ENCODE peak calls at places on chromosomes 6 and 20, in nine cellular contexts. M is PC-3, P is GM23248, I is hepatocyte, O is OCI-LY7, R is GM23338, J is MM.1S, Y is SK-N-SH, N is neural progenitor cell. H is an unnamed sample.

GRCh38 chr20:49344975-49345374 is 67.1 kb upstream of the ZNFX1 start:
- DNase-seq in M (peak), P (peak), I (peak), O (no peak), R (no peak), J (no peak), Y (peak), N (no peak), H (no peak)

GRCh38 chr6:124881898-124882579 is 80.2 kb upstream of the RNF217 start:
- DNase-seq in M (peak), P (peak), I (no peak), O (no peak), R (peak), J (no peak), Y (no peak), N (peak), H (no peak)

GRCh38 chr6:21201181-21201580 is 392.4 kb upstream of the SOX4 start:
- DNase-seq in M (no peak), P (no peak), I (no peak), O (no peak), R (no peak), J (no peak), Y (peak), N (no peak), H (no peak)

GRCh38 chr6:79152269-79152737 is 74.2 kb upstream of the PHIP start:
- DNase-seq in M (peak), P (no peak), I (peak), O (no peak), R (peak), J (no peak), Y (no peak), N (peak), H (no peak)

GRCh38 chr20:57467742-57468141 is 57.2 kb downstream of the CTCFL start:
- DNase-seq in M (no peak), P (no peak), I (no peak), O (no peak), R (peak), J (no peak), Y (no peak), N (peak), H (no peak)

GRCh38 chr6:45886776-45887175 is 128.9 kb downstream of the CLIC5 start:
- DNase-seq in M (no peak), P (no peak), I (no peak), O (no peak), R (peak), J (no peak), Y (no peak), N (no peak), H (no peak)

GRCh38 chr6:166334878-166335277 is 7.5 kb downstream of the SFT2D1 start:
- DNase-seq in M (no peak), P (no peak), I (no peak), O (no peak), R (no peak), J (no peak), Y (no peak), N (no peak), H (no peak)

GRCh38 chr6:123105561-123105960 is 109.5 kb downstream of the CLVS2 start:
- DNase-seq in M (no peak), P (no peak), I (no peak), O (no peak), R (no peak), J (no peak), Y (no peak), N (no peak), H (no peak)

GRCh38 chr6:48101277-48101676 is 9.7 kb downstream of the PTCHD4 start:
- DNase-seq in M (peak), P (peak), I (no peak), O (no peak), R (no peak), J (no peak), Y (no peak), N (no peak), H (no peak)

GRCh38 chr6:5580736-5581568 is 319.6 kb downstream of the FARS2 start:
- DNase-seq in M (no peak), P (no peak), I (no peak), O (peak), R (no peak), J (no peak), Y (no peak), N (no peak), H (no peak)

GRCh38 chr6:106520711-106521367 is 108.5 kb downstream of the RTN4IP1 start:
- DNase-seq in M (no peak), P (no peak), I (no peak), O (peak), R (no peak), J (no peak), Y (no peak), N (no peak), H (no peak)

GRCh38 chr20:46215913-46216707 is 92.2 kb downstream of the CDH22 start:
- DNase-seq in M (peak), P (peak), I (peak), O (no peak), R (peak), J (no peak), Y (peak), N (peak), H (peak)

GRCh38 chr6:157471895-157472686 is 91.1 kb downstream of the ZDHHC14 start:
- DNase-seq in M (no peak), P (no peak), I (no peak), O (no peak), R (no peak), J (no peak), Y (no peak), N (no peak), H (no peak)

GRCh38 chr6:35754452-35755321 is 17.9 kb downstream of the ARMC12 start:
- DNase-seq in M (peak), P (peak), I (no peak), O (no peak), R (no peak), J (no peak), Y (no peak), N (no peak), H (no peak)

GRCh38 chr6:70225052-70225451 is 77.8 kb downstream of the COL9A1 start:
- DNase-seq in M (no peak), P (no peak), I (no peak), O (no peak), R (no peak), J (no peak), Y (no peak), N (no peak), H (no peak)

GRCh38 chr6:82015526-82015925 is 232.0 kb downstream of the IBTK start:
- DNase-seq in M (no peak), P (no peak), I (no peak), O (no peak), R (no peak), J (no peak), Y (no peak), N (no peak), H (no peak)

GRCh38 chr6:87682310-87682709 is 19.7 kb downstream of the AKIRIN2 start:
- DNase-seq in M (peak), P (no peak), I (no peak), O (no peak), R (no peak), J (no peak), Y (peak), N (no peak), H (no peak)

GRCh38 chr20:22379472-22379871 is 204.9 kb downstream of the FOXA2 start:
- DNase-seq in M (peak), P (peak), I (no peak), O (no peak), R (no peak), J (no peak), Y (no peak), N (no peak), H (peak)

GRCh38 chr6:155014715-155015300 is 19.7 kb downstream of the TIAM2 start:
- DNase-seq in M (peak), P (no peak), I (peak), O (no peak), R (peak), J (no peak), Y (no peak), N (no peak), H (no peak)

GRCh38 chr6:158573542-158573931 is 13.6 kb downstream of the TMEM181 start:
- DNase-seq in M (no peak), P (no peak), I (no peak), O (no peak), R (no peak), J (no peak), Y (no peak), N (no peak), H (no peak)

GRCh38 chr6:13395272-13396237 is 67.2 kb upstream of the TBC1D7 start:
- DNase-seq in M (peak), P (peak), I (peak), O (peak), R (no peak), J (no peak), Y (peak), N (no peak), H (no peak)

GRCh38 chr20:10741060-10741459 is 67.3 kb upstream of the JAG1 start:
- DNase-seq in M (peak), P (no peak), I (no peak), O (no peak), R (no peak), J (no peak), Y (no peak), N (no peak), H (no peak)

GRCh38 chr6:89483111-89483720 is 50.3 kb downstream of the ANKRD6 start:
- DNase-seq in M (no peak), P (peak), I (no peak), O (no peak), R (peak), J (no peak), Y (no peak), N (peak), H (no peak)

GRCh38 chr6:137001287-137001976 is 43.3 kb downstream of the IL20RA start:
- DNase-seq in M (peak), P (no peak), I (peak), O (no peak), R (peak), J (no peak), Y (no peak), N (peak), H (peak)

GRCh38 chr20:44136579-44136978 is 50.4 kb downstream of the JPH2 start:
- DNase-seq in M (no peak), P (no peak), I (no peak), O (no peak), R (no peak), J (no peak), Y (no peak), N (no peak), H (no peak)

GRCh38 chr6:88008411-88008810 is 39.2 kb upstream of the SPACA1 start:
- DNase-seq in M (peak), P (peak), I (no peak), O (no peak), R (no peak), J (no peak), Y (no peak), N (no peak), H (no peak)

GRCh38 chr6:161346717-161347504 is 73.0 kb upstream of the AGPAT4 start:
- DNase-seq in M (no peak), P (no peak), I (no peak), O (no peak), R (no peak), J (no peak), Y (no peak), N (no peak), H (no peak)

GRCh38 chr6:75213112-75213511 is 7.3 kb upstream of the COL12A1 start:
- DNase-seq in M (no peak), P (peak), I (no peak), O (no peak), R (peak), J (no peak), Y (no peak), N (no peak), H (no peak)

GRCh38 chr20:59165794-59166709 is 2.4 kb downstream of the ZNF831 start:
- DNase-seq in M (no peak), P (no peak), I (no peak), O (peak), R (no peak), J (no peak), Y (no peak), N (no peak), H (no peak)

GRCh38 chr6:111757342-111757741 is 115.9 kb downstream of the FYN start:
- DNase-seq in M (peak), P (peak), I (no peak), O (no peak), R (peak), J (no peak), Y (no peak), N (no peak), H (no peak)

GRCh38 chr6:156953478-156954146 is 176.4 kb downstream of the ARID1B start:
- DNase-seq in M (peak), P (peak), I (peak), O (peak), R (peak), J (no peak), Y (peak), N (peak), H (peak)

GRCh38 chr6:45609141-45609638 is 231.5 kb upstream of the SUPT3H start:
- DNase-seq in M (no peak), P (peak), I (peak), O (no peak), R (no peak), J (no peak), Y (no peak), N (no peak), H (no peak)

GRCh38 chr6:32837651-32838113 is 857 bp downstream of the TAP2 start:
- DNase-seq in M (peak), P (peak), I (no peak), O (no peak), R (no peak), J (no peak), Y (no peak), N (no peak), H (no peak)

GRCh38 chr6:143410859-143411270 is 39.6 kb downstream of the ADAT2 start:
- DNase-seq in M (peak), P (peak), I (peak), O (no peak), R (no peak), J (no peak), Y (no peak), N (no peak), H (no peak)

GRCh38 chr6:118856301-118856700 is 37.7 kb upstream of the ASF1A start:
- DNase-seq in M (no peak), P (no peak), I (no peak), O (no peak), R (no peak), J (no peak), Y (no peak), N (no peak), H (no peak)
- TF ChIP-seq EZH2phosphoT487 in M (no peak), P (no peak), I (no peak), O (no peak), R (no peak), J (no peak), Y (no peak), N (no peak), H (no peak)

GRCh38 chr6:108419934-108420609 is 125.2 kb downstream of the AFG1L start:
- DNase-seq in M (no peak), P (no peak), I (no peak), O (no peak), R (peak), J (no peak), Y (no peak), N (no peak), H (no peak)
- TF ChIP-seq EZH2phosphoT487 in M (no peak), P (no peak), I (no peak), O (no peak), R (no peak), J (no peak), Y (no peak), N (no peak), H (no peak)

GRCh38 chr6:52106994-52107393 is 19.6 kb upstream of the PKHD1 start:
- DNase-seq in M (no peak), P (no peak), I (no peak), O (no peak), R (no peak), J (no peak), Y (no peak), N (no peak), H (no peak)

GRCh38 chr6:52098649-52099184 is 11.3 kb upstream of the PKHD1 start:
- DNase-seq in M (peak), P (peak), I (no peak), O (no peak), R (no peak), J (peak), Y (peak), N (no peak), H (no peak)

GRCh38 chr6:52104979-52105378 is 17.6 kb upstream of the PKHD1 start:
- DNase-seq in M (peak), P (no peak), I (no peak), O (no peak), R (no peak), J (no peak), Y (no peak), N (no peak), H (no peak)

GRCh38 chr6:52103661-52104060 is 16.2 kb upstream of the PKHD1 start:
- DNase-seq in M (no peak), P (no peak), I (no peak), O (no peak), R (no peak), J (no peak), Y (no peak), N (no peak), H (no peak)

DNA sequence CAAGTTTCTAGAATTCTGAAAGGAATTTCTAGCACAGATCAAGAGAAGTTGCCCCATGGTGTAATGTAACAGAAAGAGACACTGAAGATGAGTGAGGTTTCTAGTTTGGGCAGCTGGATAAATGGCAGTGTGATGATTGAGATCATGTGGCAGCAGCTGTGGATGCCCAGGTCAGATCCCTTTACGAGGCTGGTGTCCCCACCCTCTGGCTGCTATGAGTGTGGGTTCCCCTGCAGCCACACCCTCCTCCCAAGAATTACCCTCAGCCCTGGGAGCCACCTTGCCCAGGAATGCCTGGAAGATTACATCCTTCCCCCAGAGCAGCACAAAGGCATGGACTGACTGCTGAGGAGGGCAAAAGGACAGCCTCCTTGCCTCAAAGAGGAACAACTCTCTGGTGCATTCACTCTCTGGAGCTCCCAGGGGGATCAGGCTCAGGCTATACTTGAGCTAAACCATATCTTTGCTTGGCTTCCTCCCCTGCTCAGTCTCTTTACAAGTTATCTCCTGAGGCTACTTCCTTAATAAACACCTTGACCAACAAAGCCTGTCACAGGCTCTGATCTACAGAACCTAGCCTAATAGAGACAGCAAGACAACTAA is 15.0 kb upstream of the PKHD1 start:
- DNase-seq in M (no peak), P (no peak), I (no peak), O (no peak), R (no peak), J (no peak), Y (no peak), N (no peak), H (no peak)
- TF ChIP-seq EZH2phosphoT487 in M (no peak), P (no peak), I (no peak), O (no peak), R (no peak), J (no peak), Y (no peak), N (no peak), H (no peak)

DNA sequence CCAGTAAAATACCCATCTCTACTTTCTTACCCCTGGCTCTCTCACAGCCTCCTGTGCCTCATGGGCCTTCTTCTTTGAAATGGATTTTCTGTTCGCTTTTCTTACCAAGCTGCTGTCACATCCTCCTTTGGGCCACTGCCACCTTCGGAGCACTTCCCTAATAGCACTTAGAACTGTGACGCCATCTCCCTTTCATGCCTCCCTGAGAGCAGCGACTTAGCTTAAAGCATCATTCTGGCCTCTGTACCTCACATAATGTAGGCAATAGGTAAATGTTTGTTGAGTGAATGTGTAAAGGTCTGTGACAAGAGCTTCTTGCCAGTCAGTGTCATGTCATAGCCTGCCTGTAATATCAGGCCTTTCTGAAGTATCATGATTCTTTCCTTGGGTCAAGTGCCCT is 78.8 kb downstream of the ADGRG6 start:
- DNase-seq in M (no peak), P (no peak), I (no peak), O (no peak), R (no peak), J (no peak), Y (no peak), N (no peak), H (no peak)
- TF ChIP-seq EZH2phosphoT487 in M (no peak), P (no peak), I (no peak), O (no peak), R (no peak), J (no peak), Y (no peak), N (no peak), H (no peak)

DNA sequence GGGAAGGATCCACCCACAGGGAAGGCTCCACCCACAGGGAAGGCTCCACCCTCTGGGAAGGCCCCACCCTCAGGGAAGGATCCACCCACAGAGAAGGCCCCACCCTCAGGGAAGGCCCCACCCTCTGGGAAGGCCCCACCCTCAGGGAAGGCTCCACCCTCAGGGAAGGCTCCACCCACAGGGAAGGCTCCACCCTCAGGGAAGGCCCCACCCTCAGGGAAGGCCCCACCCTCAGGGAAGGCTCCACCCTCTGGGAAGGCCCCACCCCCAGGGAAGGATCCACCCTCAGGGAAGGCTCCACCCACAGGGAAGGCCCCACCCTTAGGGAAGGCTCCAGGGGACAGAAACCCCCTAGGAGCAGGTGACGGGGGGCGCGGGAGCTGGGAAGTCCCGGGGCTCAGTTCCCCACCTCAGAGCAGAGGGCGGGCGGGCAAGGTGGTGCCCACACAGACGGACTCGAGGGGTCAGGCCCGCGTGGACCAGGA is 39.8 kb downstream of the KCNQ2 start:
- DNase-seq in M (peak), P (no peak), I (no peak), O (no peak), R (no peak), J (no peak), Y (peak), N (no peak), H (peak)
- TF ChIP-seq EZH2phosphoT487 in M (no peak), P (no peak), I (no peak), O (no peak), R (no peak), J (no peak), Y (no peak), N (no peak), H (no peak)

GRCh38 chr6:31737315-31738047 is 1.2 kb upstream of the CLIC1 start:
- DNase-seq in M (no peak), P (no peak), I (peak), O (no peak), R (peak), J (no peak), Y (no peak), N (peak), H (no peak)
- TF ChIP-seq EZH2phosphoT487 in M (no peak), P (no peak), I (no peak), O (no peak), R (no peak), J (no peak), Y (no peak), N (no peak), H (no peak)

GRCh38 chr6:3193102-3193837 is 34.2 kb downstream of the TUBB2B start:
- DNase-seq in M (no peak), P (no peak), I (no peak), O (no peak), R (peak), J (no peak), Y (no peak), N (peak), H (no peak)
- TF ChIP-seq EZH2phosphoT487 in M (no peak), P (no peak), I (no peak), O (no peak), R (no peak), J (no peak), Y (no peak), N (no peak), H (no peak)

DNA sequence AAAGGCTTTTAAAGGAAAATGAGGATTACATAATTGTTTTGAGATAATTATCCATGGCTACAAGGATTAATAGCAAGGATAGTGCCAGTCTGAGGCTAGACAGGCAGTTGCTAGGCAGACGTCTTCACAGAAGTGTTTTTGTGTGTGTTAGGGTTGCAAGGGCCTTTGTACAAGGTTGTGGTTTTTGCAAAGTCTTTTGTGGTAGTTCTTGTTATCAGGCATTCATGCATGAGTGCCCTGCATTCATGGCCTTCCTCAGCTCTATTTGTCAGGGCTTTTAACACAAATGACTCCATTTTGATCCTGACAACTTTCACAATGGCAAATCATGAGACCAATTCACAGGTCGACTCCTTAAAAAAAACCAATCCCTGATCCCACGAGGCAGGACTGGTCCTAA is 68.1 kb upstream of the TXNDC5 start:
- DNase-seq in M (no peak), P (no peak), I (no peak), O (peak), R (no peak), J (no peak), Y (no peak), N (peak), H (no peak)
- TF ChIP-seq EZH2phosphoT487 in M (no peak), P (no peak), I (no peak), O (no peak), R (no peak), J (no peak), Y (no peak), N (no peak), H (no peak)